ENCODE peak calls at places on chromosomes 13 and 19, in six cellular contexts. One of them, this sample, is unnamed. For H3K4me1, the result is how much of the 10 kb centered on the place peaks cover.

GRCh38 chr19:584240-585001 is 5.3 kb upstream of the HCN2 start:
- DNase-seq in fibroblast of lung: peak
- DNase-seq in Panc1: no peak
- DNase-seq in heart right ventricle: peak
- DNase-seq in heart left ventricle: peak
- DNase-seq in transverse colon: peak
- DNase-seq in this sample: peak

GRCh38 chr13:98503175-98504028 is 73.5 kb downstream of the STK24 start:
- DNase-seq in fibroblast of lung: peak
- DNase-seq in transverse colon: no peak
- DNase-seq in heart left ventricle: no peak
- DNase-seq in Panc1: no peak
- DNase-seq in heart right ventricle: no peak
- DNase-seq in this sample: no peak

GRCh38 chr13:98273824-98274786 is 97.0 kb upstream of the RNF113B start:
- DNase-seq in heart left ventricle: no peak
- DNase-seq in Panc1: no peak
- DNase-seq in heart right ventricle: no peak
- DNase-seq in transverse colon: no peak
- DNase-seq in fibroblast of lung: peak
- DNase-seq in this sample: no peak

GRCh38 chr13:36858285-36858684 is 39.3 kb downstream of the RFXAP start:
- DNase-seq in heart left ventricle: no peak
- DNase-seq in heart right ventricle: no peak
- DNase-seq in transverse colon: no peak
- DNase-seq in Panc1: peak
- DNase-seq in fibroblast of lung: peak
- DNase-seq in this sample: no peak

GRCh38 chr19:33063356-33064116 is 1.2 kb downstream of the RHPN2 start:
- DNase-seq in fibroblast of lung: peak
- DNase-seq in Panc1: no peak
- DNase-seq in heart right ventricle: peak
- DNase-seq in heart left ventricle: no peak
- DNase-seq in transverse colon: peak
- DNase-seq in this sample: no peak

GRCh38 chr13:112638157-112638750 is 50.3 kb upstream of the TUBGCP3 start:
- DNase-seq in fibroblast of lung: no peak
- DNase-seq in heart left ventricle: no peak
- DNase-seq in Panc1: no peak
- DNase-seq in heart right ventricle: no peak
- DNase-seq in transverse colon: no peak
- DNase-seq in this sample: no peak

GRCh38 chr19:4089400-4089908 is 22.8 kb upstream of the ZBTB7A start:
- DNase-seq in transverse colon: peak
- DNase-seq in Panc1: no peak
- DNase-seq in heart right ventricle: peak
- DNase-seq in fibroblast of lung: no peak
- DNase-seq in heart left ventricle: no peak
- DNase-seq in this sample: no peak

GRCh38 chr13:31029129-31029528 is 96.7 kb downstream of the TEX26 start:
- DNase-seq in transverse colon: no peak
- DNase-seq in Panc1: no peak
- DNase-seq in heart right ventricle: no peak
- DNase-seq in fibroblast of lung: no peak
- DNase-seq in heart left ventricle: no peak
- DNase-seq in this sample: no peak

GRCh38 chr19:50722248-50723013 is 733 bp upstream of the CLEC11A start:
- DNase-seq in heart right ventricle: no peak
- DNase-seq in transverse colon: no peak
- DNase-seq in Panc1: no peak
- DNase-seq in heart left ventricle: no peak
- DNase-seq in fibroblast of lung: no peak
- DNase-seq in this sample: no peak

GRCh38 chr19:53915000-53915399 is 5.9 kb downstream of the CACNG7 start:
- DNase-seq in heart left ventricle: no peak
- DNase-seq in transverse colon: no peak
- DNase-seq in heart right ventricle: no peak
- DNase-seq in Panc1: no peak
- DNase-seq in fibroblast of lung: no peak
- DNase-seq in this sample: no peak

GRCh38 chr13:70668293-70668692 is 560.0 kb upstream of the KLHL1 start:
- DNase-seq in transverse colon: no peak
- DNase-seq in heart left ventricle: no peak
- DNase-seq in fibroblast of lung: no peak
- DNase-seq in heart right ventricle: no peak
- DNase-seq in Panc1: no peak
- DNase-seq in this sample: no peak

GRCh38 chr13:66354880-66355279 is 875.3 kb downstream of the PCDH9 start:
- DNase-seq in heart left ventricle: no peak
- DNase-seq in transverse colon: no peak
- DNase-seq in Panc1: no peak
- DNase-seq in heart right ventricle: no peak
- DNase-seq in fibroblast of lung: no peak
- DNase-seq in this sample: no peak

DNA sequence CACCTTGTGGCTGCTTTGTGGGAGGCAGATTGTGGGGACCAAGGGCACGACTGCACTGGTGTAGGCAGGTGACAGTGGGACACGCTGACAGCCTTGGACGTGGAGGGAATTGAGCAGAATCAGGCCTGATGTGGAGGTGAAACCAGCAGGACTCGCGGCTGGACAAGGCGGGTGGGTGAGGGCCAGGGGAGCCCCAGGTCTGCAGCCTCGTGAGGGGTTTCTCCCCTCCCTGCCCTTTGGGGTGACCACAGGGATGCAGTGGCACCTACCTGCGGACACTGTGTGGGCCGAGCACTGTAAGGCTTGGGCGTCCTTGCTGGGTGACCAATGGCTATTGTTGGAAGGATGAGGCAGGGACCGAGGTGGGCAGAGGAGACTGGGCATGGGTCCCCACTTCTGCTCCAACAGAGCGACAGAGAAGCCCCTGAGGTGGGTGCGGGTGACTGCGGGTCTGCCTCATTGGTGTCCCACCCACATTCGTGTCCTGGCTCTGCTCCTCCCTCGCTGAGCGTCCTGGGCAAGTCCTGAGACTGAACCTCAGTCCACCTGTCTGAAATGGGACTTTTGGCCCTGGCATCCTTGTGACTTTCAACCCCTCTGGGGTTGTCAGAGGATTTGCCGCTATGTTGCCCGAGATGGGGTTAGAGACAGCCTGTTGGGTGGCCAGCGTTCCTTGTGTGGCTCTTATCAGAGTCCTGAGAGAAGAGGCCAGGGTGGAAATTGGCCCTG is 30.5 kb downstream of the DNM2 start:
- DNase-seq in heart left ventricle: no peak
- DNase-seq in fibroblast of lung: no peak
- DNase-seq in Panc1: no peak
- DNase-seq in transverse colon: no peak
- DNase-seq in heart right ventricle: no peak
- DNase-seq in this sample: no peak
- H3K4me1 ChIP-seq in heart left ventricle: half or more
- H3K4me1 ChIP-seq in fibroblast of lung: under half
- H3K4me1 ChIP-seq in Panc1: half or more
- H3K4me1 ChIP-seq in transverse colon: half or more
- H3K4me1 ChIP-seq in heart right ventricle: half or more
- H3K4me1 ChIP-seq in this sample: under half

GRCh38 chr19:28631931-28632330 is 581.0 kb downstream of the UQCRFS1 start:
- DNase-seq in heart right ventricle: no peak
- DNase-seq in Panc1: no peak
- DNase-seq in fibroblast of lung: no peak
- DNase-seq in transverse colon: no peak
- DNase-seq in heart left ventricle: no peak
- DNase-seq in this sample: no peak
- H3K4me1 ChIP-seq in heart right ventricle: under half
- H3K4me1 ChIP-seq in Panc1: under half
- H3K4me1 ChIP-seq in fibroblast of lung: under half
- H3K4me1 ChIP-seq in transverse colon: under half
- H3K4me1 ChIP-seq in heart left ventricle: under half
- H3K4me1 ChIP-seq in this sample: under half

GRCh38 chr13:50071399-50071798 is 56.2 kb downstream of the KCNRG start:
- DNase-seq in heart right ventricle: no peak
- DNase-seq in Panc1: no peak
- DNase-seq in fibroblast of lung: peak
- DNase-seq in transverse colon: no peak
- DNase-seq in heart left ventricle: no peak
- DNase-seq in this sample: no peak

GRCh38 chr13:50074843-50075242 is 59.6 kb downstream of the KCNRG start:
- DNase-seq in heart right ventricle: no peak
- DNase-seq in Panc1: no peak
- DNase-seq in transverse colon: no peak
- DNase-seq in fibroblast of lung: peak
- DNase-seq in heart left ventricle: no peak
- DNase-seq in this sample: no peak

GRCh38 chr13:50073340-50073739 is 58.1 kb downstream of the KCNRG start:
- DNase-seq in Panc1: no peak
- DNase-seq in heart right ventricle: no peak
- DNase-seq in transverse colon: no peak
- DNase-seq in heart left ventricle: no peak
- DNase-seq in fibroblast of lung: peak
- DNase-seq in this sample: no peak

GRCh38 chr13:50075619-50076097 is 60.4 kb downstream of the KCNRG start:
- DNase-seq in transverse colon: no peak
- DNase-seq in Panc1: no peak
- DNase-seq in fibroblast of lung: peak
- DNase-seq in heart right ventricle: no peak
- DNase-seq in heart left ventricle: no peak
- DNase-seq in this sample: no peak

DNA sequence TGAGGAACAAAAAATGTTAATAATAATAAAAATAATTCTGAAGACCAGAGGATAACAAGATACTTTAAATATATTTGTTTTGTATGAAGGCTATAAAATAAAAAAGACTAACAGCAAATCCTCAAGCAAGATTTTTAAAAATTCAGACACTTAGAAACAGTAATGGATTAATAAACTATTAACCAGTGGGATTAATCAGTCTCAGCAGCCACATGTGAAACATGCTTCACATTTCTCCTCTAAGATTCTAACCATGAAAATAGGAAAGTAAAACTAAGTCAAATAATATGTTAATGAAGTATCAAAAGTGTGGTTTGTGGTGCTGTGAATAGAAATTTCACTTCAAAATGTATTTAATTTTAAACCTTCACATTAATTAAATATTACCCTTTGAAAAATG is 57.4 kb downstream of the KCNRG start:
- DNase-seq in heart right ventricle: no peak
- DNase-seq in Panc1: no peak
- DNase-seq in transverse colon: no peak
- DNase-seq in heart left ventricle: no peak
- DNase-seq in fibroblast of lung: peak
- DNase-seq in this sample: no peak
- H3K4me1 ChIP-seq in heart right ventricle: under half
- H3K4me1 ChIP-seq in Panc1: under half
- H3K4me1 ChIP-seq in transverse colon: under half
- H3K4me1 ChIP-seq in heart left ventricle: under half
- H3K4me1 ChIP-seq in fibroblast of lung: under half
- H3K4me1 ChIP-seq in this sample: half or more

GRCh38 chr19:41303941-41304340 is 6.0 kb upstream of the CCDC97 start:
- DNase-seq in heart right ventricle: no peak
- DNase-seq in Panc1: no peak
- DNase-seq in transverse colon: no peak
- DNase-seq in heart left ventricle: no peak
- DNase-seq in fibroblast of lung: no peak
- DNase-seq in this sample: no peak

GRCh38 chr19:41305923-41306322 is 4.0 kb upstream of the CCDC97 start:
- DNase-seq in transverse colon: no peak
- DNase-seq in heart left ventricle: no peak
- DNase-seq in heart right ventricle: no peak
- DNase-seq in Panc1: no peak
- DNase-seq in fibroblast of lung: no peak
- DNase-seq in this sample: no peak

GRCh38 chr19:41302624-41303351 is 7.2 kb upstream of the CCDC97 start:
- DNase-seq in heart right ventricle: no peak
- DNase-seq in fibroblast of lung: no peak
- DNase-seq in Panc1: no peak
- DNase-seq in transverse colon: peak
- DNase-seq in heart left ventricle: no peak
- DNase-seq in this sample: no peak

GRCh38 chr19:41306394-41306793 is 3.6 kb upstream of the CCDC97 start:
- DNase-seq in Panc1: no peak
- DNase-seq in heart left ventricle: no peak
- DNase-seq in heart right ventricle: no peak
- DNase-seq in fibroblast of lung: no peak
- DNase-seq in transverse colon: no peak
- DNase-seq in this sample: no peak

DNA sequence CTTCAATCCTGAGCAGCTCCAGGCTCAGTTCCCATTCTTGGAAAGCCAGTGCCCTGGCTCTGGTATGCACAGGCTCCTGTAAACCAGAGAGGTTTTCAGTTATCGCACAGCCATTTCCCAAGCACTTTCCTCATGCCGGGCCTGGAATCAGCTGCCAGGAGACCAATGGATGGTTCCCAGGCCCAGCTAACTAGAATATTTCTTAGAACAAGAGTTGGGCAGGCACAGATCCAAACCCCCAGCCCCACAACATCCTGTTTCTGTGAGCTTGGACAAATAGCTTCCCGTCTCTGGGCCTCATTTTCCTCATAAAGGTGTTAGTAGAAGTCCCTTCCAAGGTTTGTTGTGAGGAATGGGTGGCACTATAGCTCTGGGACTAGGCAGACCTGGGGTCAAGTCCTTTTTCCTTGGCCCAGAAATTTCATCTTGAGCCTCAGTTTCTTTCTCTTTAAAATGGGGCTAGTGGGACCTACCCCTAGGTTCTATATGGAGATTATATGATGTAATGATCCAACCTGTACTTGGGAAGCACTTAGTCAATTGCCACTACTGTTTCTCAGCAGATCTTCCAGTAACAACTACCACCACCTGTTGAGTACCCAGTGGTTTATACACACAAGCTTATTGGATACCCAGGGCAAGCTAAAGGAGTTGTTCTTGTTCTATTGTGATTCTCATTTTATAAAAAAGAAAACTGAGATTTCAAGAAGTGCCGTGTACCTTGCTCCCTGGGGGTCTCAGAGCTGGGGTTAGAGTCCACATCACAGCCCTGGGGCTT is 5.1 kb upstream of the CCDC97 start:
- DNase-seq in Panc1: no peak
- DNase-seq in heart right ventricle: no peak
- DNase-seq in transverse colon: no peak
- DNase-seq in heart left ventricle: no peak
- DNase-seq in fibroblast of lung: no peak
- DNase-seq in this sample: no peak
- H3K4me1 ChIP-seq in Panc1: under half
- H3K4me1 ChIP-seq in heart right ventricle: half or more
- H3K4me1 ChIP-seq in transverse colon: under half
- H3K4me1 ChIP-seq in heart left ventricle: under half
- H3K4me1 ChIP-seq in fibroblast of lung: under half
- H3K4me1 ChIP-seq in this sample: under half

GRCh38 chr13:50098693-50099092 is 83.4 kb downstream of the KCNRG start:
- DNase-seq in fibroblast of lung: peak
- DNase-seq in heart right ventricle: no peak
- DNase-seq in transverse colon: no peak
- DNase-seq in Panc1: no peak
- DNase-seq in heart left ventricle: no peak
- DNase-seq in this sample: no peak
- H3K4me1 ChIP-seq in fibroblast of lung: under half
- H3K4me1 ChIP-seq in heart right ventricle: under half
- H3K4me1 ChIP-seq in transverse colon: under half
- H3K4me1 ChIP-seq in Panc1: under half
- H3K4me1 ChIP-seq in heart left ventricle: under half
- H3K4me1 ChIP-seq in this sample: under half